ENCODE peak calls at places on chromosome 7, in eight cellular contexts. One of them, this sample, is unnamed.

GRCh38 chr7:108226723-108227359 is 96.7 kb upstream of the LAMB4 start:
- DNase-seq in osteocyte: no peak
- DNase-seq in stimulated activated CD8-positive, alpha-beta memory T cell treated with anti-CD3 and anti-CD28 coated beads, Interleukin-4, amount 100 ng/mL, for 24 hours: no peak
- DNase-seq in osteoblast: no peak
- DNase-seq in upper lobe of right lung: no peak
- DNase-seq in NCI-H1105 treated with DMSO at 0.1 percent for 48 hours: no peak
- DNase-seq in retina: no peak
- DNase-seq in NCI-H2029: no peak
- DNase-seq in this sample: peak

GRCh38 chr7:49774459-49775064 is 1.1 kb downstream of the VWC2 start:
- DNase-seq in osteocyte: no peak
- DNase-seq in stimulated activated CD8-positive, alpha-beta memory T cell treated with anti-CD3 and anti-CD28 coated beads, Interleukin-4, amount 100 ng/mL, for 24 hours: no peak
- DNase-seq in osteoblast: peak
- DNase-seq in upper lobe of right lung: no peak
- DNase-seq in NCI-H1105 treated with DMSO at 0.1 percent for 48 hours: no peak
- DNase-seq in retina: peak
- DNase-seq in NCI-H2029: no peak
- DNase-seq in this sample: no peak

GRCh38 chr7:121860953-121861352 is 12.0 kb upstream of the PTPRZ1 start:
- DNase-seq in osteocyte: no peak
- DNase-seq in stimulated activated CD8-positive, alpha-beta memory T cell treated with anti-CD3 and anti-CD28 coated beads, Interleukin-4, amount 100 ng/mL, for 24 hours: no peak
- DNase-seq in osteoblast: no peak
- DNase-seq in upper lobe of right lung: no peak
- DNase-seq in NCI-H1105 treated with DMSO at 0.1 percent for 48 hours: no peak
- DNase-seq in retina: no peak
- DNase-seq in NCI-H2029: no peak
- DNase-seq in this sample: no peak

GRCh38 chr7:117997862-117998825 is 124.9 kb upstream of the CTTNBP2 start:
- DNase-seq in osteocyte: no peak
- DNase-seq in stimulated activated CD8-positive, alpha-beta memory T cell treated with anti-CD3 and anti-CD28 coated beads, Interleukin-4, amount 100 ng/mL, for 24 hours: no peak
- DNase-seq in osteoblast: no peak
- DNase-seq in upper lobe of right lung: no peak
- DNase-seq in NCI-H1105 treated with DMSO at 0.1 percent for 48 hours: no peak
- DNase-seq in retina: no peak
- DNase-seq in NCI-H2029: no peak
- DNase-seq in this sample: peak

GRCh38 chr7:30802812-30803211 is 31.6 kb downstream of the MINDY4 start:
- DNase-seq in osteocyte: peak
- DNase-seq in stimulated activated CD8-positive, alpha-beta memory T cell treated with anti-CD3 and anti-CD28 coated beads, Interleukin-4, amount 100 ng/mL, for 24 hours: no peak
- DNase-seq in osteoblast: no peak
- DNase-seq in upper lobe of right lung: no peak
- DNase-seq in NCI-H1105 treated with DMSO at 0.1 percent for 48 hours: no peak
- DNase-seq in retina: no peak
- DNase-seq in NCI-H2029: no peak
- DNase-seq in this sample: no peak

GRCh38 chr7:95784796-95785195 is 12.4 kb downstream of the DYNC1I1 start:
- DNase-seq in osteocyte: no peak
- DNase-seq in stimulated activated CD8-positive, alpha-beta memory T cell treated with anti-CD3 and anti-CD28 coated beads, Interleukin-4, amount 100 ng/mL, for 24 hours: no peak
- DNase-seq in osteoblast: no peak
- DNase-seq in upper lobe of right lung: no peak
- DNase-seq in NCI-H1105 treated with DMSO at 0.1 percent for 48 hours: no peak
- DNase-seq in retina: no peak
- DNase-seq in NCI-H2029: no peak
- DNase-seq in this sample: no peak

GRCh38 chr7:28406192-28406591 is 6.1 kb upstream of the CREB5 start:
- DNase-seq in osteocyte: no peak
- DNase-seq in stimulated activated CD8-positive, alpha-beta memory T cell treated with anti-CD3 and anti-CD28 coated beads, Interleukin-4, amount 100 ng/mL, for 24 hours: no peak
- DNase-seq in osteoblast: peak
- DNase-seq in upper lobe of right lung: no peak
- DNase-seq in NCI-H1105 treated with DMSO at 0.1 percent for 48 hours: no peak
- DNase-seq in retina: no peak
- DNase-seq in NCI-H2029: no peak
- DNase-seq in this sample: no peak

GRCh38 chr7:131383417-131383816 is 55.7 kb downstream of the MKLN1 start:
- DNase-seq in osteocyte: no peak
- DNase-seq in stimulated activated CD8-positive, alpha-beta memory T cell treated with anti-CD3 and anti-CD28 coated beads, Interleukin-4, amount 100 ng/mL, for 24 hours: no peak
- DNase-seq in osteoblast: no peak
- DNase-seq in upper lobe of right lung: no peak
- DNase-seq in NCI-H1105 treated with DMSO at 0.1 percent for 48 hours: no peak
- DNase-seq in retina: no peak
- DNase-seq in NCI-H2029: no peak
- DNase-seq in this sample: no peak

GRCh38 chr7:14714161-14714728 is 188.3 kb downstream of the DGKB start:
- DNase-seq in osteocyte: no peak
- DNase-seq in stimulated activated CD8-positive, alpha-beta memory T cell treated with anti-CD3 and anti-CD28 coated beads, Interleukin-4, amount 100 ng/mL, for 24 hours: no peak
- DNase-seq in osteoblast: no peak
- DNase-seq in upper lobe of right lung: no peak
- DNase-seq in NCI-H1105 treated with DMSO at 0.1 percent for 48 hours: no peak
- DNase-seq in retina: no peak
- DNase-seq in NCI-H2029: no peak
- DNase-seq in this sample: peak

GRCh38 chr7:64888901-64889685 is 14.0 kb upstream of the ZNF273 start:
- DNase-seq in osteocyte: peak
- DNase-seq in stimulated activated CD8-positive, alpha-beta memory T cell treated with anti-CD3 and anti-CD28 coated beads, Interleukin-4, amount 100 ng/mL, for 24 hours: no peak
- DNase-seq in osteoblast: peak
- DNase-seq in upper lobe of right lung: peak
- DNase-seq in NCI-H1105 treated with DMSO at 0.1 percent for 48 hours: no peak
- DNase-seq in retina: peak
- DNase-seq in NCI-H2029: no peak
- DNase-seq in this sample: no peak

GRCh38 chr7:38327597-38327996 is 54.2 kb upstream of the TARP start:
- DNase-seq in osteocyte: no peak
- DNase-seq in stimulated activated CD8-positive, alpha-beta memory T cell treated with anti-CD3 and anti-CD28 coated beads, Interleukin-4, amount 100 ng/mL, for 24 hours: no peak
- DNase-seq in osteoblast: no peak
- DNase-seq in upper lobe of right lung: no peak
- DNase-seq in NCI-H1105 treated with DMSO at 0.1 percent for 48 hours: no peak
- DNase-seq in retina: no peak
- DNase-seq in NCI-H2029: no peak
- DNase-seq in this sample: no peak

GRCh38 chr7:102432476-102433318 is 678 bp upstream of the ORAI2 start:
- DNase-seq in osteocyte: no peak
- DNase-seq in stimulated activated CD8-positive, alpha-beta memory T cell treated with anti-CD3 and anti-CD28 coated beads, Interleukin-4, amount 100 ng/mL, for 24 hours: no peak
- DNase-seq in osteoblast: no peak
- DNase-seq in upper lobe of right lung: no peak
- DNase-seq in NCI-H1105 treated with DMSO at 0.1 percent for 48 hours: peak
- DNase-seq in retina: peak
- DNase-seq in NCI-H2029: no peak
- DNase-seq in this sample: no peak

GRCh38 chr7:94028768-94029167 is 24.6 kb upstream of the BET1 start:
- DNase-seq in osteocyte: no peak
- DNase-seq in stimulated activated CD8-positive, alpha-beta memory T cell treated with anti-CD3 and anti-CD28 coated beads, Interleukin-4, amount 100 ng/mL, for 24 hours: no peak
- DNase-seq in osteoblast: no peak
- DNase-seq in upper lobe of right lung: no peak
- DNase-seq in NCI-H1105 treated with DMSO at 0.1 percent for 48 hours: no peak
- DNase-seq in retina: no peak
- DNase-seq in NCI-H2029: no peak
- DNase-seq in this sample: no peak

GRCh38 chr7:116859323-116859722 is 3.1 kb upstream of the CAPZA2 start:
- DNase-seq in osteocyte: no peak
- DNase-seq in stimulated activated CD8-positive, alpha-beta memory T cell treated with anti-CD3 and anti-CD28 coated beads, Interleukin-4, amount 100 ng/mL, for 24 hours: no peak
- DNase-seq in osteoblast: peak
- DNase-seq in upper lobe of right lung: no peak
- DNase-seq in NCI-H1105 treated with DMSO at 0.1 percent for 48 hours: no peak
- DNase-seq in retina: no peak
- DNase-seq in NCI-H2029: peak
- DNase-seq in this sample: peak

This sample was measured in kidney glomerular epithelial cell.